ENCODE peak calls at places on chromosomes 7 and 10, in seven cellular contexts. S is activated B cell treated with CpG ODN at 0.5 μM for 24 hours, C is H9, B is Calu3, P is stomach, W is kidney, X is fibroblast of pulmonary artery. I is an unnamed sample.

GRCh38 chr10:69696073-69696731 is 66.2 kb downstream of the FAM241B start:
- DNase-seq in W (no peak), C (peak), B (peak), P (no peak), S (no peak), X (peak), I (no peak)

GRCh38 chr10:110649652-110650264 is 5.6 kb downstream of the RBM20 start:
- DNase-seq in S (no peak), X (no peak), P (no peak), C (no peak), W (no peak), B (no peak), I (no peak)

GRCh38 chr7:82257118-82257695 is 186.4 kb downstream of the CACNA2D1 start:
- DNase-seq in C (no peak), P (no peak), B (no peak), S (no peak), W (no peak), X (no peak), I (no peak)

GRCh38 chr10:4077804-4078203 is 292.8 kb upstream of the KLF6 start:
- DNase-seq in B (no peak), S (no peak), W (no peak), C (no peak), X (no peak), P (no peak), I (no peak)

GRCh38 chr7:32298403-32299132 is 191.6 kb downstream of the LSM5 start:
- DNase-seq in B (no peak), P (no peak), S (no peak), W (peak), C (no peak), X (no peak), I (peak)

GRCh38 chr10:68600041-68600778 is 40.1 kb downstream of the TET1 start:
- DNase-seq in C (peak), P (peak), B (peak), S (peak), W (peak), X (peak), I (peak)

GRCh38 chr10:34154371-34154770 is 660.7 kb downstream of the PARD3 start:
- DNase-seq in W (no peak), B (no peak), C (no peak), P (no peak), X (no peak), S (no peak), I (no peak)

GRCh38 chr10:69048103-69048502 is 39.8 kb upstream of the SRGN start:
- DNase-seq in S (no peak), W (peak), C (no peak), P (peak), X (no peak), B (no peak), I (no peak)

GRCh38 chr7:111029574-111030357 is 61.2 kb upstream of the LRRN3 start:
- DNase-seq in B (no peak), W (no peak), S (no peak), C (no peak), P (no peak), X (peak), I (no peak)

GRCh38 chr10:84613336-84614021 is 285.1 kb downstream of the CCSER2 start:
- DNase-seq in B (peak), X (peak), S (no peak), W (no peak), C (peak), P (no peak), I (no peak)

DNA sequence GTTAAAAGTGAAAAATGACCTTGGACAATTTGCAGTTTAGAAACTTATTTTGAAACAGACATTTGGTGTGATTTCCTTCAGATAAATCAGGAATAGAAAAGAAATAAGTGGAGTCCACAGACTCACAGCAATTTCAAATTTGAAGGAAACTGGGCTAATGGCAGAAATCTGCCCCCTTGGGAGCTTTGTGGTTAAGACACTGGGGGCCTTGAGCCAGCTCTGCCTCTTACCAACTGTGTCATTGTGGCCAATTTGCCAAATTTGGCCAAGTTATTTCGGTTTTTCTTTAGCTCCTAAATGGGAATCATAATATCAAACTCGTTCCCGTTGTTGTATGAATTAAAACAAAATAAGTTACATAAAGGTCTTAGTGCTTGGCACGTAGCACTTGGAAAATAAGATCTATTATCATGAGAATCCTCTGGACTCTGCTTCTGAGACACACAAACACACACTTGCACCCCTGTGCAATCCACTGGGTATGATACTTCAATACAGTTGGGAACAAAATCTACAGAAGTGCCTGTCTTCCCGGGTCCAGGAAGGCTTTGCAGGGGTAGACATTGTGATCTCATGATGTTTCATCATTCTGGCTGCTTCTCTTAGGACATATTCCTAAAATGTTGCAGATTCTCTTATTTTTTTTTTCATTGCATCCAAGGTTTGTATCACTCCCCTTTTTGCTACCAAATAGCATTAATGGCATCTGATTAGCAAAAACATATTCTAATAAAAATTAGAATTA is 4.9 kb downstream of the ARMC3 start:
- DNase-seq in B (no peak), C (no peak), P (no peak), X (no peak), W (no peak), S (no peak), I (no peak)
- TF ChIP-seq CTCF in B (no peak), C (no peak), P (no peak), X (no peak), W (no peak), S (no peak), I (no peak)

GRCh38 chr7:68152205-68152604 is 1155.6 kb downstream of the TYW1 start:
- DNase-seq in W (no peak), S (no peak), C (no peak), X (no peak), B (no peak), P (no peak), I (no peak)

GRCh38 chr7:68158686-68159255 is 1162.1 kb downstream of the TYW1 start:
- DNase-seq in W (no peak), B (no peak), S (no peak), X (no peak), P (no peak), C (no peak), I (no peak)

GRCh38 chr7:68155676-68156075 is 1159.0 kb downstream of the TYW1 start:
- DNase-seq in B (no peak), S (no peak), X (no peak), C (no peak), P (no peak), W (no peak), I (no peak)
- TF ChIP-seq CTCF in B (no peak), S (no peak), X (no peak), C (no peak), P (no peak), W (no peak), I (no peak)

DNA sequence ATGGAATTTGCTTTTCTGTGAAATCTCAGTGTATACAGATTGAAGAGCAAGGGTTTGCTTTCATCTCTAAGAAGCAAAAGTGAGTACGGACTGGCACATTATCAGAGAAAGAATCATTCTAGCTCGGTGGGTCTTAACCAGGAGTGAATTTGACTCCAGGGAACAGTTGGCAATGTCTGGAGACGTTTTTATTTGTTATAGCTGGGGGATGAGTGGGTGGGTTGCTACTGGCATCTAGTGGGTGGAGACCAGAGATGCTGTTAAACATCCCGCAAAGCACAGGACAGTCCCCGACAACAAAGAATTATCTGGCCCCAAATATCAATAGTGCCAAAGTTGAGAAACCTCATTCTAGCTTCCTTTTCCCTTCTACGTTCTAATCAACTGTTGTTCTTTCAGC is 43.8 kb upstream of the ATRNL1 start:
- DNase-seq in P (no peak), C (no peak), W (no peak), X (no peak), S (no peak), B (no peak), I (no peak)
- TF ChIP-seq CTCF in P (no peak), C (peak), W (no peak), X (no peak), S (no peak), B (no peak), I (no peak)

GRCh38 chr10:17179002-17179401 is 22.5 kb downstream of the TRDMT1 start:
- DNase-seq in W (no peak), B (no peak), X (peak), C (no peak), P (no peak), S (no peak), I (no peak)

GRCh38 chr10:17177014-17177413 is 24.5 kb downstream of the TRDMT1 start:
- DNase-seq in P (no peak), W (no peak), B (no peak), C (no peak), X (no peak), S (no peak), I (no peak)

GRCh38 chr10:17175551-17175950 is 25.9 kb downstream of the TRDMT1 start:
- DNase-seq in S (no peak), P (no peak), X (peak), B (peak), C (no peak), W (no peak), I (no peak)

GRCh38 chr10:17174626-17175025 is 26.8 kb downstream of the TRDMT1 start:
- DNase-seq in B (no peak), P (no peak), S (no peak), W (no peak), C (no peak), X (no peak), I (no peak)

GRCh38 chr10:17178006-17178405 is 23.5 kb downstream of the TRDMT1 start:
- DNase-seq in C (no peak), B (no peak), W (no peak), X (no peak), S (no peak), P (no peak), I (no peak)
- TF ChIP-seq CTCF in C (no peak), B (no peak), W (peak), X (no peak), S (no peak), P (no peak), I (no peak)

GRCh38 chr10:87847550-87847949 is 15.8 kb downstream of the KLLN start:
- DNase-seq in C (no peak), P (no peak), S (no peak), X (no peak), W (no peak), B (no peak), I (no peak)

GRCh38 chr10:87845624-87846377 is 17.5 kb downstream of the KLLN start:
- DNase-seq in X (peak), C (no peak), B (no peak), S (no peak), P (no peak), W (no peak), I (no peak)

GRCh38 chr10:87852092-87852491 is 11.2 kb downstream of the KLLN start:
- DNase-seq in P (no peak), C (no peak), S (no peak), X (no peak), B (no peak), W (no peak), I (no peak)

GRCh38 chr10:87848998-87849397 is 14.3 kb downstream of the KLLN start:
- DNase-seq in S (no peak), W (no peak), P (no peak), X (no peak), B (no peak), C (no peak), I (no peak)

DNA sequence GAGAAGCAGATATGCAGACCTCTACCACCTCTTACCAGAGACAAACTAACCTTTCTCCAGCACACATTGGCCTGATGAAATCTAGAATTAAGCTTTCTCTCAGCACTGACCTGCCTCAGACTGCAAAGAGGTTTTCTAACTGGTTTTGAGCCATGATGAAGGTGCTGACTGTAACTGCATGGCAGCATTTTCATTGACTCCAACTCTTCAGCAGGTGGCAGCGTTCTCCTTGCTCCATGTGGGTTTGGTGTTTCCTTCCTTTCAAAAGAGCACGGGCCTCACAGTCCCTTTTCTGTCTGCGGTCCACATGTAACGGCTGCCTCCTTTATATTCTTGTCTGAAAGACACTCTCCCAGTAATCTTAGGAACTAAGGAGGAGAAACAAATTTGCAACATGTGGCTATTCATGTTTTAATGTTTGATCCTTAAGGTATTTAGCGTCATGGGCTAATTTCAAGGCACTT is 12.6 kb downstream of the KLLN start:
- DNase-seq in X (peak), S (no peak), W (no peak), P (peak), C (peak), B (peak), I (no peak)
- TF ChIP-seq CTCF in X (peak), S (no peak), W (peak), P (no peak), C (peak), B (no peak), I (peak)

DNA sequence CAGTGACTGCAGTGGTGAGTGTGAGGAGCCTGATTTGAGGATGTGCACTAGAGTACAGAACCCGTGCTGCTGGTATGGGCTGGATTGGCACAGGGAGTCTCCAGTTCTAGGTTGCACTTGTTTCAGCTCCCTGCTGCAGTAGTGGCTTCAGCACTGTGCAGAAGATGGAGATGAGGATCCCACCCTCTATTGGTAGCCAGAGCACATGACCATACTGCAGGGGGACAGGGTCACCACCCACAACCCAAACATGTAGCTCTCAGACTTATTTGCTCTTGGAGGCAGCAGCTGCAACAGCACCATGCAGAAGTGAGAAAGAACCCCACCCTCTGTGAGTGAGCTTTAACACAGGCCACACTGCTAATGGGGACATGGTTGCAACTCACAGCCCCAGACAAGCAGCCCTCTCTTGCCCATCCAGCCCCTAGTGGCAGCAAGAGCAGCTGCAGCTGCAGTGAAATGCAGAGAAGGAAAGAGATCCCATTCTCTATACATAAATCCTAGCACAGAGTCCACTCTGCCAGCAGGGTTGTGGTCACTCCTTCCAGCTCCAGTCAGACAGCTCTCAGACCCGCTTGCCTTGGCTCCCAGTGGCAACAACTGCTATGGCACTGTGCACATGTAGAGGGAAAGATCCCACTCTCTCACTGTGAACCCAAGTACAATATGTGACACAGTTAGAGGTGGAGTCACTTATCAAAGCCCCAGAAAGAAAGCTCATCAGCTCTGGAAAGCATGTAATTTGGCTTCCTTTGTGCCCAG is 51.4 kb upstream of the SCIN start:
- DNase-seq in P (no peak), W (no peak), X (peak), B (peak), S (no peak), C (peak), I (no peak)
- TF ChIP-seq CTCF in P (no peak), W (no peak), X (peak), B (peak), S (no peak), C (peak), I (peak)

DNA sequence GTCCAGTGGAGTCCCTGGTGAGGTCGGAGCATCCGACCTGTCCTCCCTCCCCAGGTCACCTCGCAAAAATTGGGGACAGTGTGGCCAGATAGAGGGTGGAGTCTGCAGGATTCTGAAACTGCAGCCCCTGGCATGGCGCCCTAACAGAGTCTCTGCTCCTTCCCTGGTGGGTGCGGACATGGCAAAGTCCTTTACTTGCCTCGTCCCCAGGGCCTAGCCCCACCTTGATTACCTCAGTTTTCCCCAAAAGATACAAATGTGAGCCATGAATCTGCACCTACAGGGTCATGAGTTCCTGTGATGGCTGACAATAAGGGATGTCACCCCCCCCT is 47.7 kb downstream of the NPVF start:
- DNase-seq in P (no peak), S (no peak), W (no peak), B (no peak), C (no peak), X (no peak), I (no peak)
- TF ChIP-seq CTCF in P (no peak), S (no peak), W (no peak), B (no peak), C (no peak), X (no peak), I (no peak)